ENCODE peak calls at places on chromosomes 3 and 15, in four cellular contexts. G is IMR-90, O is heart left ventricle, L is HCT116. M is an unnamed sample.

GRCh38 chr3:15983693-15984092 is 185.9 kb upstream of the ANKRD28 start:
- DNase-seq in G (no peak), L (no peak), O (no peak), M (no peak)

GRCh38 chr15:63169796-63170195 is 12.5 kb upstream of the RPS27L start:
- DNase-seq in G (no peak), O (no peak), L (no peak), M (no peak)

GRCh38 chr3:170040283-170040907 is 2.6 kb downstream of the GPR160 start:
- DNase-seq in O (no peak), G (no peak), L (no peak), M (no peak)

GRCh38 chr3:25820372-25820771 is 30.5 kb downstream of the OXSM start:
- DNase-seq in G (peak; percentile 99), O (no peak), L (no peak), M (no peak)

GRCh38 chr15:39788800-39789565 is 6.3 kb upstream of the FSIP1 start:
- DNase-seq in O (no peak), G (peak; percentile 80), L (no peak), M (no peak)

GRCh38 chr3:13058346-13059120 is 14.7 kb downstream of the IQSEC1 start:
- DNase-seq in L (no peak), G (no peak), O (no peak), M (no peak)

GRCh38 chr15:96851613-96852012 is 521.1 kb downstream of the NR2F2 start:
- DNase-seq in O (no peak), G (peak; percentile 12), L (no peak), M (no peak)

GRCh38 chr3:187039100-187039722 is 100.1 kb downstream of the RPL39L start:
- DNase-seq in O (no peak), G (no peak), L (no peak), M (no peak)

GRCh38 chr15:32687556-32687955 is 30.2 kb upstream of the GREM1 start:
- DNase-seq in L (no peak), G (peak; percentile 65), O (no peak), M (no peak)

GRCh38 chr3:134630506-134630905 is 20.3 kb downstream of the KY start:
- DNase-seq in L (no peak), O (no peak), G (peak; percentile 33), M (no peak)

GRCh38 chr15:63405159-63405558 is 23.5 kb upstream of the CA12 start:
- DNase-seq in G (no peak), L (no peak), O (no peak), M (no peak)

GRCh38 chr3:58237238-58237939 is at the start of gene ABHD6:
- DNase-seq in O (peak; percentile 78), G (peak; percentile 58), L (peak; percentile 33), M (peak; percentile 77)

GRCh38 chr15:71679223-71680078 is 130.9 kb upstream of the NR2E3 start:
- DNase-seq in O (no peak), L (no peak), G (peak; percentile 83), M (no peak)

GRCh38 chr15:51181905-51182304 is 87.2 kb upstream of the TNFAIP8L3 start:
- DNase-seq in L (no peak), G (no peak), O (no peak), M (no peak)

GRCh38 chr3:51382076-51382745 is 2.9 kb upstream of the MANF start:
- DNase-seq in L (no peak), G (no peak), O (no peak), M (no peak)

GRCh38 chr3:121481116-121481895 is 64.5 kb downstream of the POLQ start:
- DNase-seq in G (peak; percentile 68), O (no peak), L (no peak), M (no peak)

GRCh38 chr15:94119215-94119815 is 112.0 kb upstream of the MCTP2 start:
- DNase-seq in O (peak; percentile 47), L (no peak), G (no peak), M (peak; percentile 62)

GRCh38 chr15:42035362-42035761 is 14.5 kb upstream of the PLA2G4E start:
- DNase-seq in G (peak; percentile 11), O (no peak), L (no peak), M (no peak)

GRCh38 chr15:73945109-73945508 is 18.8 kb downstream of the LOXL1 start:
- DNase-seq in O (no peak), L (no peak), G (no peak), M (no peak)

DNA sequence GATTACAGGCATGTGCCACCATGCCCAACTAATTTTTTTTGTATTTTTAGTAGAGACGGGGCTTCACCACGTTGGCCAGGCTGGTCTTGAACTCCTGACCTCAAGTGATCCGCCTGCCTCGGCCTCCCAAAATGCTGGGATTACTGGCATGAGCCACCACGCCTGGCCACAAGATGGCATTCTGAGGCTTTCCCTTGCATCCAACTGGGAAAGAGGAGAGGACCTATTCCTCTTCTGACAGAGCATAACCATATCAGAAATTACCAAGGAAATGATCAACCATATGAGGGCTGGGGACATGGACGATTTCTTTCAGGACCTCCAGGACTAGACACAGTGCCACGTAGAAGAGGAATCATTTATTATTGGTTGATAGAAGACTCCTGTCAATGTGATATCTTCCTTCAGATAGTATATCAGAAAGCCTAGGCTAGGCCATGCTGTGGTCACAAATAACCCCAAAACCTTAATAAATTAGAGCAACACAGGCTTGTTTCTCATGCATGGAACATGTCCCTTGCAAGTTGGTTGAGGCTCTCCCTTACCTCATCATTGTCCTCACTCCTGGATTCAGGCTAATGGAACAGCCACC is 372.3 kb upstream of the IL12A start:
- DNase-seq in L (no peak), O (peak; percentile 35), G (peak; percentile 68), M (peak; percentile 31)
- TF ChIP-seq CTCF in L (peak; percentile 56), O (peak; percentile 33), G (peak; percentile 67), M (peak; percentile 75)

GRCh38 chr15:77045985-77046384 is 24.9 kb downstream of the TSPAN3 start:
- DNase-seq in O (no peak), L (no peak), G (no peak), M (no peak)
- H3K36me3 ChIP-seq in O (peaks cover 18% of the 10 kb centered on the region), L (peaks cover 33% of the 10 kb centered on the region), G (peaks cover 34% of the 10 kb centered on the region), M (peaks cover 33% of the 10 kb centered on the region)

DNA sequence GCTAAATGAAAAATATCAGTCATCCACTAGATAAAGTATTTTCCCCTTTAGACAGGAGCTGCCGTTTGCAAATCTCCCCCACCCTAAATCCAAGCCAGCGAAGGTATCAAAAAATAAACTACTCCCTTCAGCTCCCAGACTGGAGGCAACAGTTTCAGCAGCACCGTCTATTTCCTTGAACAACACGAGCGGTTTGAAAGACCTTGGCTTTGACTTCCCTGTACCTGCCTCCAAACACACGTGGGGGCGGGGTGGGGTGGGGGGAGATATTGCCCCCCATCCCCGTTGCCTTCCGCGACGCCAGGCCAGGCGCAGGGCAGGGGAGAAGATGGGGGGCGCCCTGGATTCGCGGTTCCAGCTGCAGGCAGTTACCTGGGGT is 804 bp upstream of the CACNA1D start:
- DNase-seq in L (no peak), G (no peak), O (no peak), M (no peak)
- H3K4me3 ChIP-seq in L (peak overlapping the region; percentile 58), G (no peak overlapping the region), O (peak overlapping the region; percentile 45), M (peak overlapping the region; percentile 63)

DNA sequence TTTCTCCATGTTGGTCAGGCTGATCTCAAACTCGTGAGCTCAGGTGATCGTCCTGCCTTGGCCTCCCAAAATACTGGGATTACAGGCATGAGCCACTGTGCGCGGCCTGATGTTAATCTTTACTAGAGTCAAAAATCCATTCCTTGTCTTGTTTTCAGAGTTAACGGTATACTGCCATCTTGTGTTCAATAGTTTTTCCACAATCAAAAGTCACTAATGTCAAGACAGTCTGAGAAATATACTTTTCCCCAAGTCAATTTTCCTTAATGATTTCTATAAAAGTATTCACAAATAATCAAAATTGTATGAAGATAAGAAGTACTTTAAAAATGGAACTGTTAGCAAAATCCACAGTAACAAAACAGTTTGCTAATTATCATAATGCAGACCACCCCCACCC is 8.5 kb downstream of the CRBN start:
- DNase-seq in L (peak; percentile 33), G (peak; percentile 42), O (no peak), M (no peak)
- TF ChIP-seq CTCF in L (peak; percentile 45), G (peak; percentile 38), O (peak; percentile 39), M (peak; percentile 54)

GRCh38 chr3:33016846-33017405 is 65.5 kb downstream of the CCR4 start:
- DNase-seq in O (no peak), L (no peak), G (no peak), M (no peak)
- H3K36me3 ChIP-seq in O (peaks cover 69% of the 10 kb centered on the region), L (peaks cover 16% of the 10 kb centered on the region), G (peaks cover 58% of the 10 kb centered on the region), M (peaks cover 89% of the 10 kb centered on the region)

GRCh38 chr3:98592345-98592935 is 971 bp downstream of the CPOX start:
- DNase-seq in L (no peak), O (no peak), G (no peak), M (no peak)

GRCh38 chr3:98596902-98597500 is 3.6 kb upstream of the CPOX start:
- DNase-seq in G (peak; percentile 34), L (peak; percentile 57), O (no peak), M (no peak)

GRCh38 chr3:98596087-98596486 is 2.7 kb upstream of the CPOX start:
- DNase-seq in O (no peak), L (no peak), G (no peak), M (no peak)

GRCh38 chr3:98593046-98593936 is at the start of gene CPOX:
- DNase-seq in O (peak; percentile 88), G (peak; percentile 88), L (peak; percentile 89), M (peak; percentile 88)

DNA sequence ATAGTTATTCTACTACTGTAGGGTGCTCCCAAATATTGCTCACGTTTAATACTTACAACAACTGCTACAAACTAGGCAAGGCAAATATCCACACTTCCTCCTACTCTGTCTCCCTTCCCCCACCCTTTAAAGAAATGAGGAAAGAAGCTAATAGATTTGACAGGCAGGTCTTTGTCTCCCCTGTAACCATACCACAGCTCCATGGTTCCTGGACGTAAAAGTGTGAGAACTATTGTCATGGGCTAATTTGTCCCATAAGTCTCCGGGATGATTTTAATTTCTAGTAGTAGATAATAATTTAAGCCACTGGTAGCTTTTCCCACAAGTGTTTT is 1.2 kb upstream of the CPOX start:
- DNase-seq in G (no peak), O (no peak), L (no peak), M (no peak)
- H3K4me3 ChIP-seq in G (no peak overlapping the region), O (no peak overlapping the region), L (no peak overlapping the region), M (no peak overlapping the region)

DNA sequence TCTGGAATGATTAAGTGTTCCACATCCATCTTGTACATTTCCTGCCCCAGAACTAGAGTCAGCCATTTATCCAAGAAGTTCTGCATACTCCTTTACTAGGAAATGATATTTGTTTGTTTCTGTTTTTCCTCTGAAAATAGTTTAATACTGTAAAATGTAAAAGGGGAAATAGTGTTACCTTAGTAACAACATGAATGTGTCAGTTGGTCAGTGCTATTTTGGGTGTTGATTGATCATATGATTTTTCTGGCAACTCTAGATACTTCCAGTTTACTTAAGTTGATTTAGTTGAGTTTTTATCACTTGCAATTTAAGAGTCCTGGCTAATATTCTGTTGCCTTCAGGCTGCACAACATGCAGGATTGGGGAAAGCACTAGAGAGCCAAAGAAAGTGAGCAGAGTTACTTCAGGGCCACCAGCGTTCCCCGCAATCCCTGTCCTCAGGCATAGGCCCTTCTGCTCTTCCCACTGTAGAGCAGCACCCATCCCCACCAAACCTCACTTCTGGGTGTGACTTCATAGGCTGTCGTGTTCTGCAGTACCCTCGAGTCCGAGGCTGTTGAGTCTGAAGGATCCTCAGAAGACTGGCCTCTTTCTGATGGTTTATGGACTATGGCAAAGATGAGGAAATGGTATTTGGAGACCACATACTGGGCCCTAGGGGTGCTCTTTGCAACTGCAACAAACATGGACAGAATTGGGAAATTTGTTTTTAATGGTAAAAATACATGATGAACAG is 69.0 kb downstream of the CHD2 start:
- DNase-seq in L (no peak), O (no peak), G (no peak), M (no peak)
- TF ChIP-seq CTCF in L (peak; percentile 29), O (no peak), G (no peak), M (peak; percentile 11)

M was measured in left ventricle myocardium inferior.